ENCODE peak calls at places on chromosomes 3 and 15, in four cellular contexts. D is HCT116, E is PC-3, X is H1. T is an unnamed sample.

GRCh38 chr3:185423178-185423577 is 60.2 kb downstream of the MAP3K13 start:
- DNase-seq in D (no peak), E (peak), X (no peak), T (peak)

GRCh38 chr3:195209836-195210551 is 61.0 kb downstream of the XXYLT1 start:
- DNase-seq in D (no peak), X (no peak), E (no peak), T (peak)

GRCh38 chr3:27666708-27667107 is 55.4 kb downstream of the EOMES start:
- DNase-seq in X (peak), D (no peak), E (no peak), T (peak)

GRCh38 chr3:39279745-39280517 is at the start of gene CX3CR1:
- DNase-seq in E (no peak), D (no peak), X (no peak), T (no peak)

GRCh38 chr15:77540346-77541060 is 92.2 kb downstream of the LINGO1 start:
- DNase-seq in E (no peak), D (no peak), X (no peak), T (no peak)

GRCh38 chr3:46987485-46988401 is 8.3 kb downstream of the NBEAL2 start:
- DNase-seq in D (no peak), E (no peak), X (no peak), T (no peak)

GRCh38 chr3:10344147-10344943 is 23.4 kb upstream of the SEC13 start:
- DNase-seq in D (no peak), E (peak), X (peak), T (peak)

GRCh38 chr3:46865034-46865507 is 1.8 kb upstream of the MYL3 start:
- DNase-seq in X (no peak), E (no peak), D (no peak), T (peak)

GRCh38 chr3:120858501-120858900 is 49.5 kb upstream of the STXBP5L start:
- DNase-seq in D (no peak), X (no peak), E (peak), T (peak)

DNA sequence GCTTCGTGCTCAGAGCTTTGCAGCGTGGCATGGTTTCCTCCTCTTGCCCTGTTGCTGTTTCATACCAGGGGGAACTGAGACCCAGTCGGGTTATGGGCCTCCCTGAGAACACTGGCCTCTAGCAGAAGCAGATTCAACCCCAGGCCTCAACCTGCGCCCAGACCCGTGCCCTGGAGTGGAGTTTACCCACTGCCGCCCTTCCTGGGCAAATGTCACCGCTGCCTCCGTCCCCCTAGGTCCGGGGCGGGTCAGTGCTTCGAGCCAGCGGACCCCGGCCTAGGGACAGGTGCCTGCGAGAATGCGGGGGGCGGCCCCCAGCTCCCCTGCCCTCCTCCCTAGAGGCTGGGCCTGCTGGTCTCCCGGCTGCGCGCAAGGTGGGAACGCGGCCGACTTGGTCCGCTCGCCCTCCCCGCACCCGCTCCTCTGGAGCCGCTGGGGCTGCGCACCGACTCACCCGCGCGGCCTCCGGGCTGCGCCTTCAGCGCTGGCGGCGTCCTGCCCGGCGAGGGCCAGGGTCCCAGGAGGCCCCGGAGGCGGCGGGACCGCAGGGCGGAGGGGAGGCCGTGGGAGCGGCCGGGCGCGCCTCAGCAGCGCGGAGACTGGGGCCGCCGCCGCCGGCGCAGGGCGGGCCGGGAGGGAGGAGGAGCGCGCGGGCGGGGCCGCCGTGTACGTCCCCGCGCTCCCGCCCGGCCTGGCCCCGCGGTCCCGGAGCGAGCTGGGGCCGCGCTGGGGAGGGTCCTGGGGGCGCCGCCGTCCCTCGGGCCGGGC is at the start of gene PIGZ:
- DNase-seq in D (no peak), X (no peak), E (peak), T (peak)
- TF ChIP-seq EZH2 in D (no peak), X (peak), E (no peak), T (no peak)

DNA sequence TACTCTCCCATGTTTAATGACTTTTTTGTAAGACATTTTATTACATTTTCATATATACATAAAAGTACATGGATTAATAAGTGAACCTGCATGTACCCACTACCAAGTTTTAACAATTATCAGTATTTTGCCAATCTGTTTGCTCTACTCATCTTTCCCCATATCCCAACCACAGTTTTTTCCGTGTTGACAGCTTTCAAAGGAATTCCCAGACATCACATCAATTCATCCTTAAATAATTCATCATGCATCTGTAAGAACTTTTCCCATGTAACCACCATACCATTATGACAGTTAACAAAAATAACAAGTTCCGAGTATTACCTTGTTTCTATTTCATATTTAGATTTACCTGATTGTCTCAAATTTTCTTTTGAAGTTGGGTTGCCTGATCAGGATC is 436.7 kb downstream of the PDCD6IP start:
- DNase-seq in X (no peak), D (no peak), E (no peak), T (no peak)
- TF ChIP-seq EZH2 in X (no peak), D (no peak), E (no peak), T (no peak)

GRCh38 chr15:32718082-32718821 is 448 bp downstream of the GREM1 start:
- DNase-seq in E (no peak), D (no peak), X (no peak), T (peak)
- TF ChIP-seq EZH2 in E (no peak), D (no peak), X (no peak), T (no peak)

GRCh38 chr3:63279000-63279366 is 875 bp downstream of the SYNPR start:
- DNase-seq in X (no peak), D (no peak), E (no peak), T (peak)

GRCh38 chr3:63274359-63274758 is 3.7 kb upstream of the SYNPR start:
- DNase-seq in D (no peak), E (no peak), X (no peak), T (no peak)

GRCh38 chr3:63279442-63279841 is 1.3 kb downstream of the SYNPR start:
- DNase-seq in E (no peak), D (no peak), X (no peak), T (no peak)

DNA sequence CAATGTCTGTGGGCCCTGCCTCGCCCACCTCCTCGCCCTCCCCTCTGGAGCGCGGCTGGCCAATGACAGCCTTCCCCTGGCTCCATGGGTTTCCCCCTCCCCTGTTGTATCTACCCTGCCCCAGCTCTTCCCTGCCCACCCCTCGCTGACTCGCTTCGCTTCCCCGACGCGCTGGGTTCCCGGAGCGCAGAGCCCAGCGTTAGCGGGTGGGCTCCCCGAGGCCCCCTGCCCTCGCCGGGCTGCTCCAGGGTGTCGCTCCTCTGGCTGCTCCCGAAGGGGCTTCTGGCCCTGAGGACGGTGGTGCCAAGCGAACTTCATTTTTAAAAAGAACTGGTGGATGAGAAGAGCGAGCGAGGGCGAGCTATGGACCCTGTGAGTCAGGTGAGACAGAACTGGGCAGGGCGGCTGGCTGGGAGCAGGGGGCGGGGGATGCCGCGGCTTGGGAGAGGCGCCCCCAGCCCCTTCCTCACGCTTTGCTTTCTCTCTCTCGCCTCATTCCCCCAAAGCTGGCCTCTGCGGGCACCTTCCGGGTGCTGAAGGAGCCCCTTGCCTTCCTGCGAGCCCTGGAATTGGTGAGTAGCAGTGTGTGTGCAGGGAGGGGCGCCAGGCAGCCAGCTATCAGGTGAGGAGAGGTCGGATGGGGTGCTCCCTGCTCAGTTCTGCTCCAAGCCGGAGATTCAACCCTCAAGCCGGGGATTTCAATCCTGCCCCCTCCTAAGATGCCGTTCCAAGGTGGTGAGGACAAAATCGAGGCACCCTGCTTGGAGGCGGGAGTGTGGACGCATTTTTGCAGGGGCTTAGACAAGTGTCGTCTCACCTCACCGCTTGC is at the start of gene SYNPR:
- DNase-seq in D (no peak), E (no peak), X (no peak), T (no peak)
- TF ChIP-seq EZH2 in D (no peak), E (no peak), X (peak), T (no peak)

DNA sequence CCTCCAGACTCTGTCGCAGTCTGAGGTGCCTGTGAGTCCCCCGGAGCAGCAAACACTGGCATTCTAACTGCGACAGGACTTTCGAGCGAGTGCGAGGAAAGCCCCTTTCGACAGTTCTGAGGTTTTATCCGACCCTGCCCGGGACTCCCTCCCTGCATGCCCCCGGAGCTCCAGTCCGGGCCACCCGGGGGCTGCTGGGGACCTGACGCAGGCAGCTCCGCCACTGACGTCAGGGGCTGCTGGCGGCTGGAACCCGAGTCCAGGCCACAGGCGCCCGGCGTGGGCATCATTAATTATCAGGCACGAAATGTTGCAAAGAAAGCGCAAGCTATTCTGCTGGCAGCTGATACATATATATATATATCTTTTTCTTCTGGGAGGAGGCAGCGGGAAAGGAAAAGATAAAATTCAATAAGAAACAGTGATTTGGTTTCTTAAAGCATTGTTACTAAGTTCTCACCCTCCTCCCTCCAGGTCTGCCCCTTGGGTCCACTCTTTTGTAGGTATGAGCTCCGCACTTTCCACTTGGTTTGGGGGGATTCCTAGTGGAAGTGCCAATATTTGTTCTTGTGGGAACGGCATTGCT is 15.3 kb downstream of the ZIC1 start:
- DNase-seq in D (no peak), X (no peak), E (no peak), T (no peak)
- TF ChIP-seq EZH2 in D (no peak), X (no peak), E (no peak), T (no peak)

DNA sequence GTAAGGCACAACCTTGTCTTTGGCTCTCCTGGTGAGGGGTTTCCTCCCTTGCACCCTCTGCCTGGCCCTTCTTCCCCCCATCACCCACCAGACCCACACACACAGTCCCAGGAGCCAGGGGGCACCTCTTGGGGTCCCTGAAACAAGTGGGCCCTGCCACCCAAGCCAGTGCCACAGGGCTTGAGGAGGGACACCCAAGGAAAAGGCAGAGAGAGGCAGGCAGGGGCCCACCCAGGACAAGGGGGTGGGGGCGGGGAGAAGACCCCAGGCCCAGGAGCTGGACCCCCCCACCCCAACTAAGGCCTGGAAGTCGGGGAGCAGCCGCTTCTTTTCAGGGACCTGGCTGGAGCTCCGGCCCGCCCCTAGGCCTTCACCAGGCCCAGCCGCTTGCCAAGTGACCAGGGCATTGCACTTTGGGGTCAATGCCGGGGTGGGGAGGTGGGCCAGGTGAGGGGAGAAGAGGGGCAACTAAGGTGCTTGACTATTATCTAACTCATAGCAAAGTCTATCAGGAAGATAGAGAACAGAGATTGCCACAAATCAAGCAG is 88.9 kb downstream of the KCNMB2 start:
- DNase-seq in E (no peak), X (no peak), D (no peak), T (no peak)
- TF ChIP-seq EZH2 in E (no peak), X (no peak), D (no peak), T (no peak)

GRCh38 chr3:128488636-128488994 is 4.4 kb downstream of the GATA2 start:
- DNase-seq in D (no peak), X (no peak), E (peak), T (peak)

GRCh38 chr3:128486692-128487537 is 6.1 kb downstream of the GATA2 start:
- DNase-seq in D (no peak), E (peak), X (no peak), T (peak)

GRCh38 chr3:128487538-128487812 is 5.5 kb downstream of the GATA2 start:
- DNase-seq in X (no peak), D (no peak), E (no peak), T (no peak)

GRCh38 chr3:128488995-128489859 is 3.8 kb downstream of the GATA2 start:
- DNase-seq in X (no peak), D (peak), E (peak), T (peak)

DNA sequence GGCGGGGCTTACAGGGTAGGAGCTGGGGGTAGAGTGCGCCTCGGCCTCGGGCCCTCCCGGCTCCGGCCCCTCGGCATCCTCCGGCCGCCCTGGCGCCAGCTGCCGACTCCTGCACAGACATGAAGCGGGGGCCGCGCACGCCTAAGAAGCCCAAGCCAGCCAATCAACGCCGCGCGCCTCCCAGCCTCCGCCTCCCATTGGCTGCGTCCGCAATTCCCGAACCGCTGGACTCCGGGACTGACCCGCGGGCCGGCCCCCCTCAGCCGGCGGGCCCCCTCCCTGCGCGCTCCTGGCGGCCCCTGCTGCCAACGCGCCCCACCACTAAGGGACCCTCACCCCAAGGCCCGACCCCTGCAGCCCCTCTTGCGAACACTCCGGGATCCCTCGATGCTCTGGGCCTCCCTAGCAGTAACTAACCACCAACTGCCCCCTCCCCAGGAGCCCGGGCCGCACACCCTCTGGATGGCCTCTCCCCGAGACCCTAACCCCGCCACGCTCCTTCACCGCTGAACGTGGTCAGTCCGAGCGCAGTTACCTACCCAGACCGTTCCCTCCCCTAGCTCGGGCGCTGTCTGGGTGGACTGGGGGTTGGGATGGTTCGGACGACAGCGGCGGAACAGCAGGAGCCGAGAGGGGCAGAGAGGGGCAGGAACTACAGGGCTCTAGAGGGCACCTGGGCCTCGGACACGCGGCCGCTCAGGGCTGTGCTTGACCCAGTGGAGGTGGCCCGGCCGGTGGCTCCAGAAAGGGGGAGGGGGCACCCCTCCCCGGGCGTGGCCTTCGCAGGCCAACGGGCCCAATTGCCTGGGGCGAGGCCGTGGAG is 5.0 kb downstream of the GATA2 start:
- DNase-seq in E (peak), D (peak), X (peak), T (peak)
- TF ChIP-seq EZH2 in E (no peak), D (no peak), X (no peak), T (no peak)

DNA sequence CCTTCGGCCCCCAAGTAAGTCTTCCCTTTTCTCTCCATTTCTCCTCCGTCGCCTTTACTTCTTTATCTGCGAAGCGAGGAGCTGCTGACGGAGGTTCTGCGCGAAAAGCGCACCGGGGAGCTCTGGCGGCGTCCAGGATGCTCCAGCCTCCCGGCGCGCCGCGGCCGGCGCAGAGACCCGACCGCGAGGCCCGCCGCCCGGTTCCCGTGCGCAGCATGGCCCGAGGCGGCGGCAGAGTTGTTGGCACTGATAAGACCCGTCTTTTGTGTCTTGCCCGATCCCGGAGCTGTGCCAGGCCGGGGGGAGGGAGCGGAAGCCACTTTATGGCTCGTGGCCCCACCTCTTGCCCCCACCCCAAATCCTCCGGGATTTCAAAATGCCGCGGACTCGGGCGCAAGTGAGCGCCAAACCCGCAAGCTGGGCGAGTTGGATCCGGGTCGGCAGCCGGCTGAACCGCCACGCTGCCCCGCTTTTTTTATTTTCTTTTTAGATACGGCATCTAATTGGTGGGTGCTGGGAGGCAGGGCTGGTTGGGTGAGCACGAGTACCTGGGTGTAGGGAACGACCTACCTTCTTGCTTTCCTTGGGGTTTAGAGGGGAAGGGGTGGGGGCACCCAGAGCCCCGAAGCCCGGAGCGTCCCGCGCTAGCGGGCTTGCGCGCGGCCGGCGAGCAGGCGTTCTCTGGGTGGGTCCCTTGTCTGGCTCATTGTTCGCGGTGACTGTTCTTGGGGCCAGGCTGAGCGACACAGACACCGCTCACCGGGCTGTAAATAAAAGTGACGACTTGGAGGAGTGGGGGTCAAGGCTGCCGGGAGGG is 532.7 kb upstream of the SEMA6D start:
- DNase-seq in E (no peak), D (no peak), X (no peak), T (peak)
- TF ChIP-seq EZH2 in E (peak), D (no peak), X (peak), T (peak)

GRCh38 chr15:52463638-52464037 is 65.0 kb downstream of the MYO5A start:
- DNase-seq in E (peak), D (no peak), X (no peak), T (peak)

GRCh38 chr15:52466716-52467115 is 62.0 kb downstream of the MYO5A start:
- DNase-seq in D (no peak), E (no peak), X (no peak), T (no peak)

GRCh38 chr15:52464478-52464877 is 64.2 kb downstream of the MYO5A start:
- DNase-seq in E (no peak), D (no peak), X (no peak), T (peak)

GRCh38 chr15:52464040-52464439 is 64.6 kb downstream of the MYO5A start:
- DNase-seq in E (no peak), X (no peak), D (no peak), T (peak)

DNA sequence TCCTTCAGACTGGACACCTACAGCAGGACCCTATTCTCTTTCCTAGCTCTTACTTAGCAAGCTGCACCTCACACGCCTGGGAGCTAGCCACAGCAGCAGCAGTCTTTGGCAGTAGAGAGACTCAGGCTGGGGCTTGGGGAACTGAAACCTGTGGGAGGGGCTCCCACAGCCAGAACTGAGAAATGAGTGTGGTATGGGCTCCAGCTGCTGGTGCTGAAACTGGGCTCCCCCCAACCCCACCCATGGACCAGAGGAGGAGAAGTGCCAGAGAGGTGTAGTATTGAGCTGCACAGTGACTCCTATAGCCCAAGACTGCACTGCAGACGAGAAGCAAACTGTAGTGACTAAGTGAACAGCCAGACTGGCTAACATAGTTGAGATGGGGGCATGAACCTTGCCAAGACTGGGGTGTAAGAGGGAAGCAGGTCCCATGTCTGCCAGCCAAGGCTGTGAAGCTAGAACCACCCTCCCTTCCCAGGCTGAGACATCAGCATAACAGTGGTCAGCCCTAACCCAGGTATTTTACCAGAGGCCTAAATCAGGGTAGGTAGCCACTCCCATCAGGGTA is 62.5 kb downstream of the MYO5A start:
- DNase-seq in E (no peak), X (no peak), D (no peak), T (peak)
- TF ChIP-seq EZH2 in E (no peak), X (no peak), D (no peak), T (no peak)

GRCh38 chr3:99638244-99638948 is at the start of gene COL8A1:
- DNase-seq in E (peak), D (no peak), X (no peak), T (peak)
- TF ChIP-seq EZH2 in E (no peak), D (no peak), X (peak), T (no peak)